ENCODE peak calls at places on chromosomes 16 and 17, in nine cellular contexts. K, U, M, W, N, J, H, F and O are unnamed samples.

GRCh38 chr17:64107517-64108235 is 22.3 kb downstream of the ERN1 start:
- DNase-seq in J (no peak), W (peak), N (no peak), F (no peak), H (no peak), U (no peak), K (no peak), M (no peak), O (no peak)

GRCh38 chr17:58120195-58120822 is 27.9 kb upstream of the OR4D1 start:
- DNase-seq in N (peak), F (peak), K (peak), M (peak), H (no peak), U (peak), W (peak), J (no peak), O (peak)

GRCh38 chr16:23155445-23156049 is 6.3 kb upstream of the USP31 start:
- DNase-seq in M (no peak), N (peak), F (no peak), W (peak), J (no peak), K (peak), H (no peak), U (no peak), O (no peak)

GRCh38 chr17:78803161-78803845 is 21.2 kb upstream of the CYTH1 start:
- DNase-seq in U (no peak), H (no peak), K (no peak), W (no peak), J (no peak), N (no peak), F (no peak), M (no peak), O (no peak)

GRCh38 chr16:84065536-84066132 is 23.0 kb upstream of the SLC38A8 start:
- DNase-seq in H (no peak), J (no peak), K (peak), N (peak), W (peak), F (no peak), U (no peak), M (no peak), O (no peak)

GRCh38 chr17:39525801-39526506 is 64.7 kb downstream of the CDK12 start:
- DNase-seq in W (no peak), N (no peak), F (no peak), H (no peak), K (no peak), U (no peak), J (no peak), M (no peak), O (no peak)

GRCh38 chr16:77443834-77444460 is 9.1 kb upstream of the ADAMTS18 start:
- DNase-seq in W (no peak), K (no peak), N (no peak), M (no peak), U (no peak), J (no peak), H (no peak), F (no peak), O (no peak)

GRCh38 chr17:681738-682137 is 32.9 kb downstream of the VPS53 start:
- DNase-seq in F (no peak), U (no peak), N (no peak), M (no peak), H (no peak), W (no peak), K (no peak), J (no peak), O (no peak)

GRCh38 chr17:17824780-17825614 is 11.8 kb downstream of the SREBF1 start:
- DNase-seq in J (no peak), K (no peak), W (no peak), U (no peak), H (peak), F (no peak), M (no peak), N (no peak), O (no peak)

GRCh38 chr17:17503566-17504130 is 7.5 kb upstream of the RASD1 start:
- DNase-seq in U (no peak), K (no peak), N (peak), W (no peak), J (no peak), F (peak), H (peak), M (no peak), O (no peak)

GRCh38 chr17:2259769-2260536 is 43.6 kb downstream of the SMG6 start:
- DNase-seq in H (no peak), K (no peak), U (peak), N (no peak), F (no peak), W (no peak), M (peak), J (no peak), O (peak)

GRCh38 chr17:80937501-80938356 is 53.9 kb upstream of the CHMP6 start:
- DNase-seq in K (peak), J (no peak), U (no peak), F (no peak), M (no peak), W (no peak), N (no peak), H (peak), O (no peak)

GRCh38 chr16:31009120-31009519 is 1.3 kb downstream of the STX1B start:
- DNase-seq in F (no peak), M (no peak), W (no peak), J (no peak), K (no peak), H (no peak), N (no peak), U (no peak), O (no peak)

GRCh38 chr16:83813818-83814653 is 6.3 kb downstream of the HSBP1 start:
- DNase-seq in K (no peak), U (no peak), N (peak), H (no peak), J (no peak), F (peak), M (no peak), W (peak), O (no peak)

GRCh38 chr16:5604770-5605169 is 507.2 kb upstream of the EEF2KMT start:
- DNase-seq in U (no peak), F (no peak), N (peak), W (peak), H (no peak), K (no peak), M (no peak), J (no peak), O (no peak)

GRCh38 chr16:67546761-67547422 is 15.4 kb upstream of the CTCF start:
- DNase-seq in H (peak), M (peak), K (peak), U (peak), F (peak), J (peak), W (peak), N (peak), O (peak)

GRCh38 chr17:51044964-51045363 is 75.7 kb downstream of the SPAG9 start:
- DNase-seq in U (no peak), N (no peak), W (no peak), M (no peak), J (no peak), F (no peak), K (no peak), H (no peak), O (no peak)

GRCh38 chr16:19113577-19114358 is at the start of gene ITPRIPL2:
- DNase-seq in K (peak), U (no peak), M (no peak), W (peak), J (peak), N (peak), F (peak), H (peak), O (peak)

GRCh38 chr17:2059125-2059836 is 4.4 kb downstream of the HIC1 start:
- DNase-seq in K (no peak), U (no peak), J (no peak), N (no peak), M (no peak), H (peak), W (no peak), F (no peak), O (no peak)

GRCh38 chr17:72661093-72661944 is 431.2 kb downstream of the SLC39A11 start:
- DNase-seq in M (no peak), F (no peak), N (no peak), K (no peak), U (no peak), H (no peak), J (no peak), W (peak), O (no peak)

GRCh38 chr16:8869212-8869987 is 594 bp upstream of the CARHSP1 start:
- DNase-seq in K (peak), M (no peak), J (no peak), U (no peak), F (no peak), H (no peak), N (no peak), W (no peak), O (no peak)

GRCh38 chr17:64736804-64737492 is 74.8 kb upstream of the SMURF2 start:
- DNase-seq in U (peak), K (peak), M (peak), N (no peak), J (no peak), W (peak), H (no peak), F (no peak), O (no peak)

GRCh38 chr16:72073831-72074230 is 10.8 kb downstream of the HPR start:
- DNase-seq in N (no peak), J (no peak), M (no peak), W (no peak), F (peak), K (no peak), H (peak), U (no peak), O (no peak)

GRCh38 chr17:1546292-1546922 is 16.2 kb downstream of the PITPNA start:
- DNase-seq in J (no peak), H (no peak), M (no peak), K (no peak), U (no peak), W (no peak), N (no peak), F (no peak), O (no peak)

GRCh38 chr16:89821438-89822187 is 5.2 kb upstream of the FANCA start:
- DNase-seq in W (no peak), N (no peak), M (no peak), K (no peak), F (no peak), H (peak), J (no peak), U (peak), O (no peak)

GRCh38 chr17:74051348-74051747 is 152.1 kb upstream of the RPL38 start:
- DNase-seq in W (no peak), U (no peak), H (no peak), N (no peak), M (no peak), K (no peak), J (no peak), F (no peak), O (no peak)

GRCh38 chr16:56409195-56409594 is 16.1 kb downstream of the AMFR start:
- DNase-seq in N (no peak), J (no peak), M (no peak), F (no peak), H (no peak), K (no peak), U (no peak), W (peak), O (no peak)

GRCh38 chr16:77169650-77170236 is 21.2 kb upstream of the MON1B start:
- DNase-seq in K (peak), U (peak), F (peak), N (peak), M (no peak), H (no peak), W (peak), J (no peak), O (peak)

GRCh38 chr17:21124096-21124495 is 2.7 kb upstream of the DHRS7B start:
- DNase-seq in M (no peak), N (no peak), J (no peak), H (no peak), K (no peak), W (peak), F (no peak), U (no peak), O (no peak)

GRCh38 chr16:5621826-5622225 is 524.2 kb upstream of the EEF2KMT start:
- DNase-seq in M (no peak), H (no peak), U (no peak), F (no peak), W (no peak), K (no peak), N (no peak), J (peak), O (no peak)

GRCh38 chr16:73326770-73327470 is 279.0 kb upstream of the ZFHX3 start:
- DNase-seq in M (no peak), K (no peak), F (no peak), N (no peak), J (no peak), H (no peak), W (no peak), U (no peak), O (no peak)

GRCh38 chr16:2816751-2817495 is at the start of gene PRSS21:
- DNase-seq in J (peak), H (no peak), F (no peak), N (no peak), K (peak), M (no peak), U (peak), W (no peak), O (no peak)
- TF ChIP-seq CTCF in J (no peak), H (no peak), F (no peak), N (no peak), K (peak), M (no peak), U (no peak), W (no peak), O (peak)

DNA sequence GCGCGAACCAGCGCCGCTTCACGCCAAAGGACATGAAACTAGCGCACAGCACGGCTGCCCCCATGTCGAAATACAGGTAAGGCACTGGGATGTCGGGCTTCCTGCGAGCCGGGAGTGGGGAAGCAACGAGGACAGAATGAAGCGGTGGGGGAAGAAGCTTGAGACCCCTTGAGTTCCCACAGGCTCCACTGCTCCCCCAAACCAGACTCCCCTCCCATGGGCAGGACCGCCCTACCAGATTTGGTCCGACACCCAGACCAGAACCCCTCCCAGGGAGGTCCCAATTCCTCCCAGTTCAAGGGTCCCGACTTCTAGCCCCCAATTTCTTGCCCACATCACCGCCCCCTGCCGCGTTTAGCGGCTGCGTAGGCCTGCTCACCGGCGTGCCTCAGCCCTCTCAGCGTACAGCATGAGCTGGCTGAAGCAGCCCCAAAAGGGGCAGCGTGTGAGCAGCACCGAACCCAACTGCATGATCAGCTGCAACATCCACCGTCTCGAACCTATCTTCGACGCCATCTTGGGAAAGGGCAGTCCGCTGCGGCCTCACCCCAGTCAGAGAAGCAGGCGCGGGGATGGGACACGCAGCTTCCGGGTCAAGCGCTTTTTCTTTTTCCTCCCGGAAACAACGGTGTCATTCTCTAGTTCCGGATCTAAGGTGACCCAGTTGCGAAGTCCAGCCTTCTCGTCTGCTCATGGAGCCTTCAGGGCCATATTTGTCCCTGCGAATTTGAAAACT is at the start of gene TMEM101:
- DNase-seq in F (peak), J (peak), N (peak), M (peak), K (peak), W (peak), H (peak), U (peak), O (peak)
- TF ChIP-seq CTCF in F (no peak), J (no peak), N (no peak), M (no peak), K (no peak), W (no peak), H (no peak), U (no peak), O (no peak)

GRCh38 chr17:77778636-77779524 is 179.6 kb upstream of the TNRC6C start:
- DNase-seq in J (peak), M (no peak), H (peak), N (no peak), U (no peak), F (peak), W (no peak), K (no peak), O (no peak)
- TF ChIP-seq CTCF in J (no peak), M (no peak), H (no peak), N (no peak), U (no peak), F (no peak), W (no peak), K (no peak), O (no peak)

GRCh38 chr16:3880623-3881498 is at the start of gene CREBBP:
- DNase-seq in K (peak), J (peak), H (peak), W (peak), F (peak), N (peak), M (peak), U (peak), O (peak)

GRCh38 chr16:3879258-3879886 is 1.1 kb downstream of the CREBBP start:
- DNase-seq in U (peak), F (peak), W (peak), M (no peak), N (peak), K (no peak), J (no peak), H (peak), O (no peak)

GRCh38 chr16:3878610-3879009 is 1.9 kb downstream of the CREBBP start:
- DNase-seq in W (no peak), H (no peak), J (no peak), K (no peak), F (no peak), N (no peak), M (no peak), U (no peak), O (no peak)

GRCh38 chr16:3881499-3881995 is 1.0 kb upstream of the CREBBP start:
- DNase-seq in U (no peak), K (peak), F (no peak), J (no peak), W (no peak), H (no peak), M (no peak), N (no peak), O (no peak)

GRCh38 chr16:3879887-3880564 is 487 bp downstream of the CREBBP start:
- DNase-seq in U (peak), F (peak), K (peak), J (peak), M (peak), N (peak), W (peak), H (peak), O (peak)
- TF ChIP-seq CTCF in U (no peak), F (peak), K (no peak), J (no peak), M (no peak), N (no peak), W (no peak), H (peak), O (peak)

DNA sequence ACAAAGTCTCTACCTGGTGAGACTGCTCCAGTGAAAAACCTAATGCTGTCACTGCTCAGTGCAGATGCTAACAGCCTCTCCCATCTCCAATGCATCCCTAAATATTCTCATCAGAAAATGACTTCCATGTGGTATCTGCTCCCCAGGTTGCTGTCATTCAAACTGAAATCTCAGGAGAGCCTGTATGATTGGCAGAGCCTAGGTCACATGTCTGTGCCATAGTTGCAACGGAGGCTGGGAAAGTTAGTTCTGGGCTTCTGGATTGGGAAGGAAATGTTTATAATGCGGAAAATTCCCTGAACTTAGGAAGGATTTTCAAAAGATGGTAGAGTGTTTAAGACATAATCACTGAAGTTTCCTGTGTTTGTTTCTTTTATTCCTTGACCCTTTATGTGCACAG is 206.4 kb upstream of the ZKSCAN2 start:
- DNase-seq in K (no peak), U (no peak), M (no peak), F (no peak), J (no peak), H (no peak), W (no peak), N (no peak), O (no peak)
- TF ChIP-seq CTCF in K (no peak), U (no peak), M (no peak), F (no peak), J (no peak), H (no peak), W (no peak), N (no peak), O (no peak)

GRCh38 chr16:29863669-29863984 is 601 bp upstream of the CDIPT start:
- DNase-seq in W (no peak), K (no peak), N (no peak), F (no peak), U (no peak), M (no peak), J (no peak), H (no peak), O (no peak)

GRCh38 chr16:29864205-29864604 is 1.2 kb upstream of the CDIPT start:
- DNase-seq in K (no peak), N (no peak), H (no peak), F (no peak), M (no peak), U (no peak), J (no peak), W (no peak), O (no peak)

GRCh38 chr16:29860218-29860617 is 2.8 kb downstream of the CDIPT start:
- DNase-seq in K (no peak), M (no peak), J (no peak), W (no peak), U (no peak), F (no peak), N (no peak), H (no peak), O (no peak)

GRCh38 chr16:29862884-29863668 is at the start of gene CDIPT:
- DNase-seq in N (peak), U (peak), M (peak), K (peak), J (peak), F (peak), H (peak), W (peak), O (peak)

GRCh38 chr16:29862383-29862883 is 593 bp downstream of the CDIPT start:
- DNase-seq in J (no peak), H (no peak), F (no peak), K (no peak), N (peak), W (peak), U (no peak), M (no peak), O (no peak)
- TF ChIP-seq CTCF in J (no peak), H (no peak), F (peak), K (no peak), N (peak), W (no peak), U (no peak), M (no peak), O (peak)

DNA sequence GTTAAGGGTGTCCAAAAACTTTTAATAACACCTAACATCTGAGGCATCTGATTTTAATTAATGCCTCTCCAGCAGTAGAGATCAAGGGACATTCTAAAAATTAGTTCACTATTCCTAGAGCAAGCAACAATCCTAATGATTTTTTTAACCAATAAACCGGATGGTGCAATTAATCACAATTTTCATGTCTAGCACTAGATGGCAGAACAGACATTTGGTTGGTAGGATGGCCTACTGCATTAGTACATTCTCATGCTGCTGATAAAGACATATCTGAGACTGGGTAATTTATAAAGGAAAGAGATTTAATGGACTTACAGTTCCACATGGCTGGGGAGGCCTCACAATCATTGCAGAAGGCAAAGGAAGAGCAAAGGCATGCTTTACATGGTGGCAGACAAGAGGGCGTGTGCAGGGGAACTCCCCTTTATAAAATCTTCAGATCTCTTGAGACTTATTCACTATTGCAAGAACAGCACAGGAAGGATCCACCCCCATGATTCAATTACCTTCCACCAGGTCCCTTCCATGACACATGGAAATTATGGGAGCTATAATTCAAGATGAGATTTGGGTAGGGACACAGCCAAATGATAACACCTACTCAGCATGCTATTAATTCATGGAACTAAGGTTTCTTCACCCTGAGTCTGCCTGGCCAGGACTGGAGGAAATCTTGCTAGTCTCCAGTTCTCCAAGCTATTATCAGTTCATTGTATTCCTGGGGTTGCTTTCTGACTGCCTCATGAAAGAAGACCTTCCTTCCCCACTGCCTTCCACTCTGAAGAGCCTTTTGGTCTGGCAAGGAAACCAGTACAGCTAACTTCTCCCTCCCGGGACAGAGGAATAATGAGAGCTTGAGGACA is 24.8 kb downstream of the HS3ST3A1 start:
- DNase-seq in H (no peak), F (no peak), J (no peak), M (no peak), K (no peak), U (no peak), W (peak), N (no peak), O (no peak)
- TF ChIP-seq CTCF in H (no peak), F (no peak), J (no peak), M (no peak), K (no peak), U (no peak), W (peak), N (peak), O (no peak)

GRCh38 chr16:82641336-82641984 is 14.7 kb downstream of the CDH13 start:
- DNase-seq in K (no peak), H (no peak), N (no peak), W (peak), M (no peak), U (no peak), F (no peak), J (no peak), O (no peak)
- TF ChIP-seq CTCF in K (no peak), H (peak), N (peak), W (peak), M (peak), U (peak), F (peak), J (no peak), O (peak)

GRCh38 chr17:65917560-65917959 is 274.4 kb downstream of the CEP112 start:
- DNase-seq in M (no peak), F (no peak), N (no peak), J (no peak), H (no peak), U (no peak), K (no peak), W (no peak), O (no peak)
- TF ChIP-seq CTCF in M (no peak), F (no peak), N (no peak), J (no peak), H (no peak), U (no peak), K (no peak), W (no peak), O (no peak)